ENCODE peak calls at places on chromosomes 16 and 17, in six cellular contexts. D, Q, K, Z, W and P are unnamed samples.
A peak's percentile ranks its signal among the peaks of the same experiment; 100 is the strongest.

GRCh38 chr17:7579001-7579838 is at the start of gene CD68:
- DNase-seq in D (peak; percentile 83), Q (peak; percentile 84), K (peak; percentile 86), Z (peak; percentile 71), W (peak; percentile 49), P (peak; percentile 92)

GRCh38 chr17:40340880-40341807 is 23.4 kb downstream of the GJD3 start:
- DNase-seq in D (peak; percentile 80), Q (peak; percentile 92), K (peak; percentile 93), Z (peak; percentile 90), W (peak; percentile 40), P (peak; percentile 99)

GRCh38 chr16:80806957-80807356 is 2.6 kb upstream of the CDYL2 start:
- DNase-seq in D (peak; percentile 69), Q (no peak), K (peak; percentile 84), Z (no peak), W (no peak), P (no peak)

GRCh38 chr17:39672522-39673334 is 4.5 kb downstream of the PNMT start:
- DNase-seq in D (no peak), Q (no peak), K (no peak), Z (no peak), W (no peak), P (no peak)

GRCh38 chr17:34892864-34893263 is 68.4 kb downstream of the CCT6B start:
- DNase-seq in D (no peak), Q (no peak), K (peak; percentile 53), Z (no peak), W (no peak), P (no peak)

GRCh38 chr17:78986048-78986648 is 6.4 kb upstream of the LGALS3BP start:
- DNase-seq in D (no peak), Q (no peak), K (peak; percentile 46), Z (peak; percentile 68), W (no peak), P (peak; percentile 82)

GRCh38 chr16:74984194-74984669 is 691 bp downstream of the WDR59 start:
- DNase-seq in D (peak; percentile 32), Q (no peak), K (peak; percentile 54), Z (no peak), W (no peak), P (no peak)

GRCh38 chr17:17425591-17425990 is 51.2 kb upstream of the MED9 start:
- DNase-seq in D (no peak), Q (no peak), K (no peak), Z (no peak), W (no peak), P (no peak)